ENCODE peak calls at places on chromosome 17, in nine cellular contexts. K, J, N, F, U, H, Q, P and V are unnamed samples.

GRCh38 chr17:58492238-58493121 is 4.3 kb upstream of the HSF5 start:
- DNase-seq in Q (no peak), H (no peak), N (no peak), K (no peak), P (no peak), U (no peak), J (no peak), F (no peak), V (no peak)

GRCh38 chr17:28646039-28646754 is 1.2 kb upstream of the BLTP2 start:
- DNase-seq in J (no peak), K (no peak), Q (no peak), N (no peak), P (no peak), U (no peak), F (no peak), H (no peak), V (no peak)

GRCh38 chr17:42675984-42676423 is 790 bp downstream of the PLEKHH3 start:
- DNase-seq in J (peak), P (no peak), F (peak), H (peak), Q (no peak), N (no peak), U (peak), K (no peak), V (no peak)

GRCh38 chr17:28875856-28876564 is 21.2 kb downstream of the ERAL1 start:
- DNase-seq in F (no peak), U (no peak), K (no peak), P (no peak), J (no peak), Q (no peak), N (no peak), H (no peak), V (no peak)

GRCh38 chr17:81401727-81402529 is 6.7 kb downstream of the BAHCC1 start:
- DNase-seq in Q (no peak), U (peak), P (no peak), J (peak), N (no peak), H (peak), F (no peak), K (no peak), V (no peak)

GRCh38 chr17:14725729-14726128 is 424.8 kb downstream of the HS3ST3B1 start:
- DNase-seq in P (no peak), N (no peak), J (no peak), F (no peak), U (no peak), K (no peak), H (no peak), Q (no peak), V (no peak)

GRCh38 chr17:76515291-76515949 is 14.2 kb upstream of the RHBDF2 start:
- DNase-seq in J (no peak), F (peak), Q (peak), H (peak), U (peak), K (peak), P (no peak), N (peak), V (peak)

GRCh38 chr17:42290577-42290976 is 2.3 kb downstream of the STAT5A start:
- DNase-seq in F (no peak), N (no peak), P (no peak), H (no peak), K (no peak), U (no peak), Q (no peak), J (no peak), V (no peak)

GRCh38 chr17:55053855-55054254 is 85.3 kb downstream of the STXBP4 start:
- DNase-seq in P (no peak), Q (no peak), K (no peak), F (peak), H (no peak), N (no peak), U (peak), J (no peak), V (no peak)

GRCh38 chr17:6240601-6241000 is 170.4 kb downstream of the WSCD1 start:
- DNase-seq in P (no peak), H (no peak), N (no peak), J (no peak), Q (no peak), U (no peak), K (no peak), F (no peak), V (no peak)

GRCh38 chr17:3852561-3852960 is 6.5 kb upstream of the NCBP3 start:
- DNase-seq in J (peak), K (no peak), P (no peak), H (no peak), Q (no peak), F (no peak), N (no peak), U (peak), V (no peak)

GRCh38 chr17:74852237-74853047 is 7.2 kb downstream of the GRIN2C start:
- DNase-seq in N (peak), F (peak), Q (peak), U (peak), H (no peak), J (no peak), P (no peak), K (no peak), V (no peak)

GRCh38 chr17:77186141-77186604 is 45.4 kb downstream of the SEC14L1 start:
- DNase-seq in Q (no peak), F (no peak), K (no peak), U (no peak), H (no peak), P (no peak), N (no peak), J (no peak), V (no peak)

GRCh38 chr17:1495265-1495664 is 2.8 kb upstream of the MYO1C start:
- DNase-seq in U (peak), P (no peak), F (no peak), J (no peak), K (no peak), Q (no peak), H (no peak), N (no peak), V (no peak)

GRCh38 chr17:41681776-41682175 is 6.9 kb upstream of the EIF1 start:
- DNase-seq in K (no peak), U (no peak), H (no peak), N (no peak), F (no peak), Q (no peak), P (no peak), J (no peak), V (no peak)

GRCh38 chr17:41518789-41519449 is at the start of gene KRT15:
- DNase-seq in U (peak), H (no peak), J (no peak), F (peak), K (no peak), P (no peak), Q (no peak), N (no peak), V (no peak)

GRCh38 chr17:78530675-78531074 is 46.5 kb downstream of the DNAH17 start:
- DNase-seq in K (no peak), J (no peak), N (no peak), F (no peak), U (no peak), P (no peak), H (no peak), Q (no peak), V (no peak)

GRCh38 chr17:17080181-17080631 is 37.9 kb downstream of the MPRIP start:
- DNase-seq in J (no peak), P (no peak), U (no peak), K (no peak), N (no peak), F (no peak), H (no peak), Q (no peak), V (no peak)

GRCh38 chr17:8922923-8923322 is 42.6 kb downstream of the PIK3R5 start:
- DNase-seq in P (no peak), H (no peak), F (no peak), N (no peak), J (no peak), K (no peak), U (no peak), Q (no peak), V (no peak)

GRCh38 chr17:67439269-67439668 is 62.2 kb downstream of the PITPNC1 start:
- DNase-seq in N (no peak), J (no peak), U (no peak), H (no peak), Q (no peak), K (no peak), P (no peak), F (no peak), V (no peak)

GRCh38 chr17:51487947-51488346 is 227.6 kb downstream of the UTP18 start:
- DNase-seq in N (peak), F (peak), U (no peak), P (no peak), K (no peak), H (no peak), Q (no peak), J (no peak), V (no peak)

GRCh38 chr17:59373879-59374495 is 42.5 kb downstream of the YPEL2 start:
- DNase-seq in F (no peak), K (peak), H (peak), P (no peak), Q (no peak), J (no peak), U (peak), N (no peak), V (peak)

GRCh38 chr17:64779344-64780095 is 117.4 kb upstream of the SMURF2 start:
- DNase-seq in P (no peak), F (no peak), U (no peak), J (no peak), K (no peak), Q (no peak), H (no peak), N (no peak), V (no peak)

GRCh38 chr17:6101706-6102105 is 31.5 kb downstream of the WSCD1 start:
- DNase-seq in Q (no peak), P (no peak), K (no peak), U (no peak), H (no peak), J (no peak), N (no peak), F (no peak), V (no peak)

GRCh38 chr17:48328457-48328856 is 101.6 kb downstream of the SKAP1 start:
- DNase-seq in K (no peak), J (no peak), P (no peak), U (no peak), F (no peak), Q (no peak), N (no peak), H (no peak), V (no peak)

GRCh38 chr17:81223758-81224122 is 975 bp upstream of the CEP131 start:
- DNase-seq in Q (no peak), N (no peak), P (no peak), J (no peak), U (no peak), K (no peak), F (no peak), H (no peak), V (no peak)

GRCh38 chr17:71899317-71899716 is 221.5 kb upstream of the SOX9 start:
- DNase-seq in U (peak), F (peak), J (no peak), N (no peak), K (no peak), H (peak), Q (no peak), P (no peak), V (no peak)

GRCh38 chr17:8466466-8466865 is 30.8 kb downstream of the NDEL1 start:
- DNase-seq in Q (no peak), U (peak), H (peak), P (no peak), N (no peak), J (no peak), K (peak), F (no peak), V (no peak)

GRCh38 chr17:35286120-35286781 is 43.4 kb downstream of the SLFN5 start:
- DNase-seq in U (peak), K (no peak), F (no peak), H (no peak), J (no peak), P (no peak), N (peak), Q (no peak), V (no peak)

GRCh38 chr17:3710951-3711383 is 12.7 kb upstream of the HASPIN start:
- DNase-seq in H (no peak), U (peak), N (peak), J (no peak), K (no peak), P (peak), F (no peak), Q (peak), V (no peak)

GRCh38 chr17:8632087-8632486 is 1.6 kb upstream of the MYH10 start:
- DNase-seq in Q (no peak), N (no peak), K (no peak), P (no peak), H (no peak), U (no peak), J (no peak), F (no peak), V (no peak)